ENCODE peak calls at places on chromosomes 13 and 19, in four cellular contexts. U, E, X and H are unnamed samples.

GRCh38 chr19:2841858-2842574 is 741 bp downstream of the ZNF555 start:
- DNase-seq in U (no peak), E (no peak), X (no peak), H (no peak)

GRCh38 chr13:107466326-107466725 is 749.0 kb downstream of the LIG4 start:
- DNase-seq in U (no peak), E (no peak), X (no peak), H (no peak)

GRCh38 chr13:47962237-47962636 is 38.8 kb downstream of the SUCLA2 start:
- DNase-seq in U (no peak), E (no peak), X (no peak), H (no peak)

GRCh38 chr19:11191273-11191755 is 6.0 kb downstream of the KANK2 start:
- DNase-seq in U (peak; percentile 91), E (peak; percentile 67), X (no peak), H (no peak)

GRCh38 chr19:11286312-11286974 is 9.5 kb upstream of the TSPAN16 start:
- DNase-seq in U (no peak), E (no peak), X (no peak), H (no peak)

GRCh38 chr13:78022164-78022877 is 103.7 kb upstream of the EDNRB start:
- DNase-seq in U (no peak), E (no peak), X (peak; percentile 90), H (no peak)

GRCh38 chr19:22052644-22053013 is 345 bp downstream of the ZNF257 start:
- DNase-seq in U (peak; percentile 46), E (no peak), X (no peak), H (no peak)

GRCh38 chr13:66933994-66934393 is 296.1 kb downstream of the PCDH9 start:
- DNase-seq in U (no peak), E (peak; percentile 15), X (no peak), H (no peak)

GRCh38 chr19:57192064-57192395 is 730 bp downstream of the ZNF264 start:
- DNase-seq in U (no peak), E (peak; percentile 26), X (no peak), H (no peak)

GRCh38 chr19:42468273-42468796 is 25.6 kb upstream of the CXCL17 start:
- DNase-seq in U (no peak), E (no peak), X (no peak), H (no peak)

GRCh38 chr19:33904681-33905080 is 108.0 kb downstream of the KCTD15 start:
- DNase-seq in U (no peak), E (no peak), X (no peak), H (no peak)

GRCh38 chr13:66367356-66367755 is 862.8 kb downstream of the PCDH9 start:
- DNase-seq in U (no peak), E (no peak), X (no peak), H (no peak)

GRCh38 chr19:5219551-5220304 is 120.9 kb downstream of the PTPRS start:
- DNase-seq in U (no peak), E (no peak), X (no peak), H (no peak)

GRCh38 chr13:72104656-72105180 is 237.7 kb upstream of the DACH1 start:
- DNase-seq in U (no peak), E (no peak), X (no peak), H (no peak)

GRCh38 chr19:48842744-48843162 is 6.5 kb upstream of the HSD17B14 start:
- DNase-seq in U (no peak), E (peak; percentile 48), X (no peak), H (no peak)

GRCh38 chr13:67106502-67107057 is 123.6 kb downstream of the PCDH9 start:
- DNase-seq in U (no peak), E (no peak), X (no peak), H (no peak)

GRCh38 chr19:2150794-2151338 is 500 bp downstream of the AP3D1 start:
- DNase-seq in U (peak; percentile 71), E (no peak), X (no peak), H (no peak)

GRCh38 chr19:43759515-43759914 is 4.8 kb upstream of the SMG9 start:
- DNase-seq in U (no peak), E (peak; percentile 84), X (no peak), H (no peak)

GRCh38 chr19:7970716-7971448 is 27.4 kb upstream of the TIMM44 start:
- DNase-seq in U (peak; percentile 65), E (peak; percentile 39), X (no peak), H (no peak)

GRCh38 chr19:23070353-23070781 is 46.5 kb upstream of the ZNF730 start:
- DNase-seq in U (peak; percentile 60), E (no peak), X (no peak), H (no peak)

GRCh38 chr13:79998386-79998785 is 342.5 kb downstream of the SPRY2 start:
- DNase-seq in U (no peak), E (no peak), X (no peak), H (no peak)

GRCh38 chr19:29622191-29623070 is 16.3 kb downstream of the POP4 start:
- DNase-seq in U (peak; percentile 29), E (no peak), X (no peak), H (peak; percentile 12)

GRCh38 chr13:21674271-21675009 is 3.6 kb downstream of the FGF9 start:
- DNase-seq in U (peak; percentile 53), E (no peak), X (no peak), H (no peak)

GRCh38 chr13:107874456-107874855 is 340.9 kb downstream of the LIG4 start:
- DNase-seq in U (no peak), E (no peak), X (no peak), H (no peak)

GRCh38 chr13:91347996-91348905 is 764 bp downstream of the MIR17HG start:
- DNase-seq in U (peak; percentile 64), E (peak; percentile 48), X (no peak), H (no peak)

GRCh38 chr19:35558400-35559280 is 4.8 kb downstream of the ATP4A start:
- DNase-seq in U (no peak), E (no peak), X (no peak), H (no peak)

GRCh38 chr19:17484520-17485180 is 14.3 kb downstream of the SLC27A1 start:
- DNase-seq in U (no peak), E (no peak), X (no peak), H (no peak)

GRCh38 chr13:72643339-72643989 is 84.0 kb downstream of the MZT1 start:
- DNase-seq in U (no peak), E (peak; percentile 4), X (no peak), H (no peak)

GRCh38 chr19:861756-862528 is 2.5 kb downstream of the CFD start:
- DNase-seq in U (peak; percentile 81), E (no peak), X (no peak), H (no peak)

GRCh38 chr19:14554382-14554812 is 17.5 kb downstream of the NDUFB7 start:
- DNase-seq in U (no peak), E (no peak), X (no peak), H (no peak)
- H3K27ac ChIP-seq in U (peak overlapping the region; percentile 96), E (no peak overlapping the region), X (no peak overlapping the region), H (no peak overlapping the region)

DNA sequence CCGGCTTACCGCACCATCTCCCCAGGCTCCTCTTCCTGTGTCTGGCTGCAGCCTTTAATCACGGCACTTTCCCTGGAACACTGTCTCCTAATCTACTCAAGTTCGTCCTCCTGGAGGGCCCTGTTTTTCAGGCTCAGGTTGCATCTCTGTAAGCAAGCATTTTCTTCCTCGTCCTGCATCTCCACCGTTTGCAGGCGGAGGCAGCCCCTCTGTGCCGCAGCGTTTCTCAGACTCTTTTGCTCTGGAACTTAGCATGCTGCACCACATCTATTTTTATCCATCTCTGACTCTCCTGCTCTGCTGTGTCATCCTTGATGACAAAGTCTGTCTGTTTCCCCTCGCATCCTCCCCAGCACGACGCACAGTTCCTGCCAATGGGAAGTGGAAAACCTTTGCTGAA is 117.5 kb downstream of the ATP8A2 start:
- DNase-seq in U (no peak), E (no peak), X (no peak), H (peak; percentile 47)
- H3K27ac ChIP-seq in U (no peak overlapping the region), E (no peak overlapping the region), X (no peak overlapping the region), H (peak overlapping the region; percentile 91)

GRCh38 chr19:51137812-51138425 is 4.2 kb upstream of the SIGLEC7 start:
- DNase-seq in U (no peak), E (no peak), X (no peak), H (no peak)
- H3K27ac ChIP-seq in U (no peak overlapping the region), E (no peak overlapping the region), X (no peak overlapping the region), H (no peak overlapping the region)

GRCh38 chr13:112473818-112474217 is 97.7 kb downstream of the SPACA7 start:
- DNase-seq in U (no peak), E (no peak), X (no peak), H (no peak)
- H3K27ac ChIP-seq in U (no peak overlapping the region), E (no peak overlapping the region), X (no peak overlapping the region), H (no peak overlapping the region)

DNA sequence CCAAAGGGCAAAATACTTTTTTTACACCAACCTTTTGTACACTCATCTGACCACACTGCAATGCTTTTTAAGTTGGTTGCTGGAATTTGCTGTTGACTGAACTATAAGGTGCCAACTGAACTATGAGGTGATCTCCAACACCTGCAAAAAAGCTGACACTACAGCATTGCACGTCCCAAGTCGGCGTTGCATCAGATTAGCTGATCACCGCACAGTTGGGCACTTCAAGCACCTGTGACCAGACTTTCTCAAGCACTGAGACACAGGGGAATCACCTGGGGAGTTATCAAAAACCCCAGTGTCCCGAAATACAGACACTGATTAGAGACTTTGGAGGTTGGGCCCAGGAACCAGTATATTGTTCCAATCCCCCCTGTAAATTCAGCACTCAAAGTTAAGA is 1.1 kb downstream of the NLRP11 start:
- DNase-seq in U (no peak), E (no peak), X (no peak), H (no peak)
- H3K27ac ChIP-seq in U (no peak overlapping the region), E (no peak overlapping the region), X (no peak overlapping the region), H (no peak overlapping the region)

DNA sequence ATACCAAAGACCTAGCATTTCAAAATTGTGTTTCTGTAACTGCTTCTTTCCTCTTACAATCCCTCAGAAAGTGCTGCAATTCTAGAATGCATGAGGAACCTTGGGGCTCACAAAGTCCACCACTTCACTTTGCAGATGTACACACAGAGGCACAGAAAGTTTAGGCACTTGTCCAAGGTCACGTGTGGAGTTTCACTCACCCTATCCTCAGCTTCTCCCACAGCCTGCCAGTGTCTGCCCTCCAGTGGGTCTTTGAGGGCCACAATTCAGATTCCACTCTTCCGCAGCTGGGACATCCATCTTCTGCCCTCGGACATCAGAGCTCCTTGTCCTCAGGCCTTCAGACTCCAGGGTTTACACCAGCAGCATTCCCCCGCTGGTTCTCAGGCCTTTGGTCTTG is 210.5 kb upstream of the SERP2 start:
- DNase-seq in U (no peak), E (no peak), X (no peak), H (no peak)
- H3K27ac ChIP-seq in U (no peak overlapping the region), E (no peak overlapping the region), X (no peak overlapping the region), H (no peak overlapping the region)